ENCODE peak calls at places on chromosomes 5 and 9, in eight cellular contexts. K, X, C, Z, E, Y, I and Q are unnamed samples.

GRCh38 chr5:96252596-96252995 is 180.5 kb downstream of the PCSK1 start:
- DNase-seq in K (no peak), X (no peak), C (no peak), Z (no peak), E (no peak), Y (no peak), I (no peak), Q (no peak)

GRCh38 chr5:132778129-132778528 is 1.1 kb upstream of the SEPTIN8 start:
- DNase-seq in K (no peak), X (no peak), C (no peak), Z (no peak), E (no peak), Y (no peak), I (no peak), Q (no peak)

GRCh38 chr5:81579525-81579924 is 171.4 kb downstream of the SSBP2 start:
- DNase-seq in K (no peak), X (no peak), C (no peak), Z (no peak), E (no peak), Y (peak; percentile 69), I (peak; percentile 37), Q (no peak)

GRCh38 chr5:97501286-97501964 is 318.4 kb upstream of the RIOK2 start:
- DNase-seq in K (no peak), X (no peak), C (no peak), Z (no peak), E (no peak), Y (no peak), I (no peak), Q (no peak)

GRCh38 chr9:84554069-84554659 is 115.4 kb upstream of the NTRK2 start:
- DNase-seq in K (no peak), X (no peak), C (no peak), Z (no peak), E (no peak), Y (no peak), I (no peak), Q (no peak)

GRCh38 chr9:76298497-76299144 is 95.6 kb downstream of the RFK start:
- DNase-seq in K (no peak), X (no peak), C (no peak), Z (no peak), E (no peak), Y (no peak), I (no peak), Q (no peak)

GRCh38 chr9:72251589-72251988 is 102.3 kb downstream of the GDA start:
- DNase-seq in K (no peak), X (no peak), C (no peak), Z (no peak), E (no peak), Y (no peak), I (no peak), Q (no peak)

GRCh38 chr9:8895498-8896224 is 1096.1 kb upstream of the DMAC1 start:
- DNase-seq in K (no peak), X (no peak), C (no peak), Z (no peak), E (no peak), Y (peak; percentile 3), I (no peak), Q (no peak)